ENCODE peak calls at places on chromosomes 7 and 10, in five cellular contexts. One of them, this sample, is unnamed.

GRCh38 chr7:158174947-158175346 is 412.7 kb downstream of the PTPRN2 start:
- DNase-seq in pancreas: no peak
- DNase-seq in brain microvascular endothelial cell: no peak
- DNase-seq in gastrocnemius medialis: no peak
- DNase-seq in suprapubic skin: no peak
- DNase-seq in this sample: no peak

GRCh38 chr10:3486346-3487065 is 298.5 kb downstream of the KLF6 start:
- DNase-seq in suprapubic skin: no peak
- DNase-seq in gastrocnemius medialis: no peak
- DNase-seq in brain microvascular endothelial cell: no peak
- DNase-seq in pancreas: peak
- DNase-seq in this sample: peak

GRCh38 chr7:42618649-42619315 is 293.1 kb downstream of the C7orf25 start:
- DNase-seq in brain microvascular endothelial cell: no peak
- DNase-seq in gastrocnemius medialis: no peak
- DNase-seq in pancreas: no peak
- DNase-seq in suprapubic skin: no peak
- DNase-seq in this sample: no peak

GRCh38 chr10:905972-906371 is 25.5 kb downstream of the LARP4B start:
- DNase-seq in brain microvascular endothelial cell: no peak
- DNase-seq in gastrocnemius medialis: no peak
- DNase-seq in suprapubic skin: no peak
- DNase-seq in pancreas: no peak
- DNase-seq in this sample: no peak

GRCh38 chr10:105956550-105956949 is 1208.0 kb downstream of the SORCS1 start:
- DNase-seq in suprapubic skin: no peak
- DNase-seq in gastrocnemius medialis: no peak
- DNase-seq in brain microvascular endothelial cell: no peak
- DNase-seq in pancreas: no peak
- DNase-seq in this sample: no peak

GRCh38 chr10:310976-311639 is 175.9 kb downstream of the ZMYND11 start:
- DNase-seq in gastrocnemius medialis: no peak
- DNase-seq in brain microvascular endothelial cell: peak
- DNase-seq in pancreas: no peak
- DNase-seq in suprapubic skin: no peak
- DNase-seq in this sample: no peak

GRCh38 chr7:150410680-150411346 is 31.7 kb downstream of the ZNF775 start:
- DNase-seq in brain microvascular endothelial cell: no peak
- DNase-seq in suprapubic skin: peak
- DNase-seq in gastrocnemius medialis: no peak
- DNase-seq in pancreas: no peak
- DNase-seq in this sample: no peak

GRCh38 chr10:52652431-52653220 is 120.0 kb downstream of the MBL2 start:
- DNase-seq in suprapubic skin: no peak
- DNase-seq in pancreas: no peak
- DNase-seq in brain microvascular endothelial cell: no peak
- DNase-seq in gastrocnemius medialis: no peak
- DNase-seq in this sample: no peak

GRCh38 chr10:102208311-102209035 is 17.6 kb upstream of the ELOVL3 start:
- DNase-seq in gastrocnemius medialis: no peak
- DNase-seq in brain microvascular endothelial cell: no peak
- DNase-seq in pancreas: no peak
- DNase-seq in suprapubic skin: no peak
- DNase-seq in this sample: no peak

GRCh38 chr7:21113609-21114416 is 314.1 kb upstream of the SP4 start:
- DNase-seq in pancreas: no peak
- DNase-seq in suprapubic skin: no peak
- DNase-seq in brain microvascular endothelial cell: no peak
- DNase-seq in gastrocnemius medialis: no peak
- DNase-seq in this sample: no peak

GRCh38 chr7:1459930-1460756 is 873 bp upstream of the MICALL2 start:
- DNase-seq in brain microvascular endothelial cell: no peak
- DNase-seq in suprapubic skin: no peak
- DNase-seq in pancreas: no peak
- DNase-seq in gastrocnemius medialis: no peak
- DNase-seq in this sample: peak

GRCh38 chr7:66847879-66848810 is 72.9 kb upstream of the TMEM248 start:
- DNase-seq in brain microvascular endothelial cell: peak
- DNase-seq in gastrocnemius medialis: no peak
- DNase-seq in pancreas: no peak
- DNase-seq in suprapubic skin: peak
- DNase-seq in this sample: no peak

GRCh38 chr10:35124540-35124939 is 2.1 kb upstream of the CREM start:
- DNase-seq in brain microvascular endothelial cell: no peak
- DNase-seq in pancreas: no peak
- DNase-seq in suprapubic skin: no peak
- DNase-seq in gastrocnemius medialis: no peak
- DNase-seq in this sample: no peak

GRCh38 chr7:132009778-132010177 is 453.4 kb upstream of the PODXL start:
- DNase-seq in suprapubic skin: no peak
- DNase-seq in brain microvascular endothelial cell: peak
- DNase-seq in gastrocnemius medialis: no peak
- DNase-seq in pancreas: no peak
- DNase-seq in this sample: no peak

GRCh38 chr10:3472705-3473078 is 300.1 kb upstream of the PITRM1 start:
- DNase-seq in suprapubic skin: no peak
- DNase-seq in gastrocnemius medialis: no peak
- DNase-seq in pancreas: no peak
- DNase-seq in brain microvascular endothelial cell: no peak
- DNase-seq in this sample: no peak

GRCh38 chr7:134932707-134933370 is 53.5 kb upstream of the AGBL3 start:
- DNase-seq in brain microvascular endothelial cell: peak
- DNase-seq in gastrocnemius medialis: no peak
- DNase-seq in suprapubic skin: no peak
- DNase-seq in pancreas: no peak
- DNase-seq in this sample: no peak

GRCh38 chr7:50352282-50352681 is 47.8 kb downstream of the IKZF1 start:
- DNase-seq in gastrocnemius medialis: no peak
- DNase-seq in pancreas: no peak
- DNase-seq in suprapubic skin: no peak
- DNase-seq in brain microvascular endothelial cell: no peak
- DNase-seq in this sample: no peak

GRCh38 chr10:15331456-15331855 is 39.6 kb downstream of the FAM171A1 start:
- DNase-seq in suprapubic skin: no peak
- DNase-seq in pancreas: no peak
- DNase-seq in brain microvascular endothelial cell: no peak
- DNase-seq in gastrocnemius medialis: no peak
- DNase-seq in this sample: no peak

GRCh38 chr10:35392482-35393230 is 56.3 kb downstream of the CCNY start:
- DNase-seq in pancreas: no peak
- DNase-seq in suprapubic skin: no peak
- DNase-seq in gastrocnemius medialis: no peak
- DNase-seq in brain microvascular endothelial cell: no peak
- DNase-seq in this sample: no peak

GRCh38 chr7:42494722-42495121 is 257.7 kb upstream of the GLI3 start:
- DNase-seq in suprapubic skin: no peak
- DNase-seq in gastrocnemius medialis: no peak
- DNase-seq in brain microvascular endothelial cell: peak
- DNase-seq in pancreas: no peak
- DNase-seq in this sample: no peak

GRCh38 chr7:28024786-28025334 is 155.7 kb downstream of the JAZF1 start:
- DNase-seq in pancreas: no peak
- DNase-seq in suprapubic skin: no peak
- DNase-seq in gastrocnemius medialis: no peak
- DNase-seq in brain microvascular endothelial cell: no peak
- DNase-seq in this sample: no peak

GRCh38 chr7:69597278-69598076 is 798 bp upstream of the AUTS2 start:
- DNase-seq in pancreas: peak
- DNase-seq in gastrocnemius medialis: no peak
- DNase-seq in brain microvascular endothelial cell: no peak
- DNase-seq in suprapubic skin: peak
- DNase-seq in this sample: peak

GRCh38 chr10:120505056-120505455 is 48.0 kb downstream of the PLPP4 start:
- DNase-seq in suprapubic skin: no peak
- DNase-seq in pancreas: no peak
- DNase-seq in brain microvascular endothelial cell: no peak
- DNase-seq in gastrocnemius medialis: no peak
- DNase-seq in this sample: no peak

GRCh38 chr7:25303380-25304321 is 75.4 kb upstream of the NPVF start:
- DNase-seq in brain microvascular endothelial cell: no peak
- DNase-seq in gastrocnemius medialis: no peak
- DNase-seq in pancreas: no peak
- DNase-seq in suprapubic skin: no peak
- DNase-seq in this sample: no peak

GRCh38 chr7:98323597-98324322 is 42.3 kb downstream of the BRI3 start:
- DNase-seq in brain microvascular endothelial cell: peak
- DNase-seq in pancreas: no peak
- DNase-seq in gastrocnemius medialis: no peak
- DNase-seq in suprapubic skin: no peak
- DNase-seq in this sample: no peak

GRCh38 chr10:77609781-77610272 is 27.8 kb downstream of the KCNMA1 start:
- DNase-seq in brain microvascular endothelial cell: peak
- DNase-seq in pancreas: no peak
- DNase-seq in suprapubic skin: no peak
- DNase-seq in gastrocnemius medialis: no peak
- DNase-seq in this sample: no peak

GRCh38 chr7:16915405-16915804 is 33.6 kb upstream of the AGR3 start:
- DNase-seq in gastrocnemius medialis: no peak
- DNase-seq in pancreas: no peak
- DNase-seq in suprapubic skin: no peak
- DNase-seq in brain microvascular endothelial cell: peak
- DNase-seq in this sample: no peak

DNA sequence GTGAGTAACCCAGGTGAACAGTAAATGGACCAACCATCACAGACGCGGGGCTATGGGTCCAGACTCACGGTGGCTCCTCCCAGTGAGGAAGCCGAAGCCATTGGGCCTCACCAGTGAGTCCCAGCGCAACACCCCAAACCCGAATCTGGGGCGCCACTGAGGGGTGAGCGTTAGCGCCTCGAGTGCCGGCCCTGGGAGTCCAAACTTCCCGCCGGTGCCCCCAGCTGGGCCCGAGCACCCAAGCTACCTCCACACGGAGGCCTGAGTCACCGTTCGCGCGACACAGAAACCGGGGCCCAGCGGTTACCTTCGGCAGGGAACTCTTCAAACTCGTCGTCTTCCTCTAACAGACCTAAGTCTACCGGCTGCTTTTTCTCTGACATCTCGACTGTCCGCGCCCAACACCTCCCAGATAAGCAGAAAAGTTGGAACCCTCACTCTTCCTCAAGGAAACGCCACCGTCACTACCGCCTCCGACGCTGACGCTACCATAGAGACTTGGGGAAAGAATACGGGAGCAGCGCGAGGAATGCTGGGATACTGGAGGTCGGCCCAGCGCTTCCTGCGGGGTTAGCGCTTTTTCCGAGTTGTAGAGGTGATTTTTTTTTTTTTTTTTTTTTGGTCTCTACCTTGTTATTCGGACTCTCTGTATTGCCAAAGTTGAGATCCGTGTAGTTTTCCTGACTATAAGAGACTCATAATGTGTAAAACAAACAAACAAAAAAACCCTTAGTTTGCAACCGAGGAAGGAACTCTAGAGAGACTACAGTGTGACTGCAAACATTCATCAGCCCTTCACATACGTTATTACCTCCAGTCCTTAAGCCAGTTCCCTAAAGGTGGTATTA is at the start of gene SEM1:
- DNase-seq in gastrocnemius medialis: peak
- DNase-seq in brain microvascular endothelial cell: peak
- DNase-seq in suprapubic skin: peak
- DNase-seq in pancreas: peak
- DNase-seq in this sample: peak
- TF ChIP-seq CTCF in gastrocnemius medialis: no peak
- TF ChIP-seq CTCF in brain microvascular endothelial cell: no peak
- TF ChIP-seq CTCF in suprapubic skin: no peak
- TF ChIP-seq CTCF in pancreas: no peak
- TF ChIP-seq CTCF in this sample: no peak

GRCh38 chr7:79221211-79221610 is 232.3 kb downstream of the MAGI2 start:
- DNase-seq in pancreas: no peak
- DNase-seq in suprapubic skin: no peak
- DNase-seq in gastrocnemius medialis: no peak
- DNase-seq in brain microvascular endothelial cell: no peak
- DNase-seq in this sample: no peak
- H3K4me3 ChIP-seq in pancreas: no peak
- H3K4me3 ChIP-seq in suprapubic skin: no peak
- H3K4me3 ChIP-seq in gastrocnemius medialis: no peak
- H3K4me3 ChIP-seq in brain microvascular endothelial cell: no peak
- H3K4me3 ChIP-seq in this sample: no peak

GRCh38 chr10:79128923-79129305 is 60.1 kb downstream of the ZMIZ1 start:
- DNase-seq in suprapubic skin: no peak
- DNase-seq in gastrocnemius medialis: no peak
- DNase-seq in pancreas: no peak
- DNase-seq in brain microvascular endothelial cell: no peak
- DNase-seq in this sample: no peak
- H3K27ac ChIP-seq in suprapubic skin: no peak
- H3K27ac ChIP-seq in gastrocnemius medialis: no peak
- H3K27ac ChIP-seq in pancreas: no peak
- H3K27ac ChIP-seq in brain microvascular endothelial cell: no peak
- H3K27ac ChIP-seq in this sample: peak

GRCh38 chr7:155398944-155399343 is 59.0 kb upstream of the EN2 start:
- DNase-seq in gastrocnemius medialis: no peak
- DNase-seq in pancreas: no peak
- DNase-seq in brain microvascular endothelial cell: no peak
- DNase-seq in suprapubic skin: no peak
- DNase-seq in this sample: no peak
- TF ChIP-seq CTCF in gastrocnemius medialis: no peak
- TF ChIP-seq CTCF in pancreas: no peak
- TF ChIP-seq CTCF in brain microvascular endothelial cell: peak
- TF ChIP-seq CTCF in suprapubic skin: no peak
- TF ChIP-seq CTCF in this sample: no peak

GRCh38 chr7:77714195-77714594 is 17.9 kb downstream of the RSBN1L start:
- DNase-seq in pancreas: no peak
- DNase-seq in gastrocnemius medialis: no peak
- DNase-seq in brain microvascular endothelial cell: no peak
- DNase-seq in suprapubic skin: no peak
- DNase-seq in this sample: no peak

GRCh38 chr7:77707504-77707992 is 11.3 kb downstream of the RSBN1L start:
- DNase-seq in gastrocnemius medialis: no peak
- DNase-seq in pancreas: no peak
- DNase-seq in suprapubic skin: no peak
- DNase-seq in brain microvascular endothelial cell: no peak
- DNase-seq in this sample: no peak

GRCh38 chr7:77716804-77717203 is 20.5 kb downstream of the RSBN1L start:
- DNase-seq in suprapubic skin: no peak
- DNase-seq in pancreas: no peak
- DNase-seq in brain microvascular endothelial cell: no peak
- DNase-seq in gastrocnemius medialis: no peak
- DNase-seq in this sample: no peak

GRCh38 chr7:77710067-77710466 is 13.8 kb downstream of the RSBN1L start:
- DNase-seq in pancreas: no peak
- DNase-seq in brain microvascular endothelial cell: no peak
- DNase-seq in gastrocnemius medialis: no peak
- DNase-seq in suprapubic skin: no peak
- DNase-seq in this sample: no peak

DNA sequence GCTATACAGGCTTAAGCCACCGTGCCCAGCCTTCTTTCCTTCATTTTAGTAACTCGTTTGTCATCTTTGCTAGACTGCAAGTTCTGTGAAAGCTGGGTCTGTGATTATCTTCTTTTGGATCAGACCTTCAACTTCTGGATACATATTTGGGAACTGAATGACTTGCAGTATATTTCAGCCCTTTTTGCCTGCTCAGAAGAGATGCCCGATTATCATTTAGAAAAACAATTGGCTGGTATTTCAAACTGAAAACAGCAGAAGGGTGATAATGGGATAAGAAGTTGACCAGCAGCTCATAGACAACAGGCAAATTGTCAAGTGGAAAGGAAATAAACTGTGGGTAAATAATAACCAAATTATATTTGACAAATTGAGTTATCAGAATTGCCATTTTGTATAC is 14.6 kb downstream of the RSBN1L start:
- DNase-seq in suprapubic skin: no peak
- DNase-seq in brain microvascular endothelial cell: no peak
- DNase-seq in gastrocnemius medialis: no peak
- DNase-seq in pancreas: no peak
- DNase-seq in this sample: no peak
- H3K4me3 ChIP-seq in suprapubic skin: no peak
- H3K4me3 ChIP-seq in brain microvascular endothelial cell: no peak
- H3K4me3 ChIP-seq in gastrocnemius medialis: no peak
- H3K4me3 ChIP-seq in pancreas: no peak
- H3K4me3 ChIP-seq in this sample: no peak

This sample was measured in left lung.